ENCODE peak calls at places on chromosomes 12 and 14, in seven cellular contexts. I is kidney epithelial cell, F is heart right ventricle, J is prostate gland, X is GM23338, R is tibial nerve, W is ascending aorta. C is an unnamed sample. For H3K36me3, the result is how much of the 10 kb centered on the place peaks cover.

GRCh38 chr14:106691601-106692291 is 1165.4 kb downstream of the TMEM121 start:
- DNase-seq in X (peak), F (peak), I (no peak), R (no peak), J (no peak), W (no peak), C (no peak)

GRCh38 chr12:105359840-105360239 is 29.3 kb downstream of the C12orf75 start:
- DNase-seq in J (no peak), W (no peak), R (no peak), F (no peak), I (no peak), X (no peak), C (no peak)

GRCh38 chr12:52611080-52611468 is 7.3 kb downstream of the KRT73 start:
- DNase-seq in J (no peak), F (no peak), X (no peak), R (no peak), W (no peak), I (no peak), C (no peak)

GRCh38 chr12:121657305-121658008 is 12.0 kb downstream of the MORN3 start:
- DNase-seq in R (no peak), X (no peak), I (no peak), W (no peak), J (no peak), F (no peak), C (no peak)

GRCh38 chr12:107225626-107226025 is 132.3 kb upstream of the CRY1 start:
- DNase-seq in W (no peak), X (peak), F (no peak), I (no peak), R (no peak), J (no peak), C (no peak)

GRCh38 chr14:91774138-91775096 is 42.5 kb upstream of the CATSPERB start:
- DNase-seq in W (no peak), F (no peak), J (no peak), I (no peak), X (no peak), R (no peak), C (no peak)

GRCh38 chr12:131681257-131681620 is 29.7 kb upstream of the SFSWAP start:
- DNase-seq in R (no peak), X (no peak), W (peak), F (no peak), J (no peak), I (no peak), C (no peak)

GRCh38 chr14:60616326-60617044 is 32.8 kb downstream of the SIX1 start:
- DNase-seq in J (peak), F (no peak), I (no peak), X (peak), R (no peak), W (no peak), C (no peak)

GRCh38 chr12:110373025-110373876 is 30.3 kb downstream of the ANAPC7 start:
- DNase-seq in R (no peak), I (no peak), W (no peak), J (peak), F (peak), X (no peak), C (peak)

GRCh38 chr12:114697741-114698565 is 14.0 kb upstream of the TBX3 start:
- DNase-seq in R (no peak), X (no peak), J (no peak), F (no peak), W (no peak), I (no peak), C (no peak)

GRCh38 chr14:105876829-105877228 is 350.4 kb downstream of the TMEM121 start:
- DNase-seq in W (no peak), I (no peak), X (no peak), R (peak), F (no peak), J (no peak), C (no peak)

GRCh38 chr14:104368751-104369100 is 210.8 kb upstream of the C14orf180 start:
- DNase-seq in F (no peak), W (no peak), X (no peak), I (no peak), J (no peak), R (no peak), C (no peak)

GRCh38 chr12:46462641-46463355 is 90.2 kb upstream of the SLC38A2 start:
- DNase-seq in X (no peak), R (no peak), J (no peak), I (no peak), W (no peak), F (no peak), C (no peak)

GRCh38 chr12:63994704-63995103 is 150.2 kb downstream of the SRGAP1 start:
- DNase-seq in I (no peak), X (no peak), J (no peak), R (no peak), W (no peak), F (no peak), C (no peak)

GRCh38 chr12:32115404-32116104 is 8.9 kb downstream of the BICD1 start:
- DNase-seq in J (peak), X (no peak), I (peak), R (peak), F (peak), W (peak), C (peak)

GRCh38 chr12:42468341-42468821 is 121.2 kb downstream of the PRICKLE1 start:
- DNase-seq in I (no peak), F (peak), R (no peak), W (no peak), X (no peak), J (no peak), C (no peak)

GRCh38 chr12:109720152-109720855 is 6.7 kb downstream of the FAM222A start:
- DNase-seq in R (no peak), W (no peak), F (peak), J (no peak), X (no peak), I (no peak), C (no peak)

GRCh38 chr12:7959278-7960063 is 23.5 kb upstream of the SLC2A3 start:
- DNase-seq in X (peak), I (no peak), W (no peak), R (no peak), J (no peak), F (no peak), C (no peak)

GRCh38 chr14:23582906-23583760 is 4.5 kb upstream of the JPH4 start:
- DNase-seq in X (no peak), F (no peak), J (no peak), R (no peak), W (no peak), I (no peak), C (no peak)

GRCh38 chr12:105013892-105014291 is 27.8 kb downstream of the NOPCHAP1 start:
- DNase-seq in I (peak), J (no peak), W (no peak), F (no peak), X (no peak), R (no peak), C (no peak)

GRCh38 chr14:22549981-22550670 is 38.9 kb downstream of the DAD1 start:
- DNase-seq in W (peak), J (no peak), I (no peak), R (no peak), F (no peak), X (peak), C (no peak)

GRCh38 chr12:53170245-53170644 is 10.3 kb upstream of the ZNF740 start:
- DNase-seq in R (no peak), I (no peak), W (peak), J (no peak), F (no peak), X (no peak), C (no peak)

GRCh38 chr12:16955083-16955657 is 349.2 kb upstream of the LMO3 start:
- DNase-seq in F (no peak), J (no peak), X (no peak), R (no peak), I (peak), W (no peak), C (no peak)

GRCh38 chr12:47014474-47014873 is 64.9 kb upstream of the PCED1B start:
- DNase-seq in F (no peak), I (no peak), X (no peak), J (no peak), W (no peak), R (no peak), C (no peak)

GRCh38 chr14:88823968-88824313 is 510 bp upstream of the TTC8 start:
- DNase-seq in W (no peak), I (no peak), R (no peak), X (no peak), J (no peak), F (no peak), C (no peak)

GRCh38 chr12:52248541-52249035 is 15.5 kb downstream of the KRT7 start:
- DNase-seq in W (peak), R (no peak), F (no peak), I (no peak), X (no peak), J (no peak), C (no peak)

GRCh38 chr12:113467514-113468364 is 3.9 kb downstream of the LHX5 start:
- DNase-seq in X (peak), F (no peak), I (no peak), W (no peak), J (no peak), R (no peak), C (no peak)

GRCh38 chr14:77305696-77306095 is 15.0 kb downstream of the POMT2 start:
- DNase-seq in F (no peak), X (no peak), J (no peak), R (no peak), W (no peak), I (no peak), C (no peak)

GRCh38 chr12:84817297-84817696 is 95.3 kb downstream of the SLC6A15 start:
- DNase-seq in R (no peak), W (no peak), X (no peak), J (no peak), I (no peak), F (no peak), C (no peak)

GRCh38 chr14:102344084-102344483 is 18.6 kb downstream of the CINP start:
- DNase-seq in F (no peak), I (no peak), J (no peak), R (no peak), W (no peak), X (no peak), C (no peak)

GRCh38 chr14:102342238-102342637 is 20.5 kb downstream of the CINP start:
- DNase-seq in I (no peak), J (no peak), W (no peak), R (no peak), X (no peak), F (no peak), C (no peak)

GRCh38 chr14:102346645-102347044 is 16.0 kb downstream of the CINP start:
- DNase-seq in I (no peak), X (no peak), R (no peak), F (no peak), J (no peak), W (no peak), C (no peak)

GRCh38 chr14:102344485-102344884 is 18.2 kb downstream of the CINP start:
- DNase-seq in F (no peak), J (no peak), X (no peak), I (no peak), R (no peak), W (no peak), C (no peak)

GRCh38 chr14:102345232-102345631 is 17.5 kb downstream of the CINP start:
- DNase-seq in I (no peak), R (no peak), F (no peak), J (no peak), X (no peak), W (no peak), C (no peak)
- H3K36me3 ChIP-seq in I (under half), R (under half), F (half or more), J (under half), X (under half), W (half or more), C (under half)

GRCh38 chr14:99506269-99506668 is 25.1 kb downstream of the CCNK start:
- DNase-seq in J (no peak), X (no peak), W (peak), R (no peak), I (no peak), F (no peak), C (no peak)
- H3K36me3 ChIP-seq in J (under half), X (under half), W (half or more), R (under half), I (under half), F (half or more), C (under half)

GRCh38 chr12:56256326-56256960 is 1.7 kb downstream of the ANKRD52 start:
- DNase-seq in X (peak), J (no peak), R (no peak), F (no peak), I (no peak), W (no peak), C (no peak)
- H3K36me3 ChIP-seq in X (under half), J (under half), R (under half), F (half or more), I (under half), W (under half), C (under half)

DNA sequence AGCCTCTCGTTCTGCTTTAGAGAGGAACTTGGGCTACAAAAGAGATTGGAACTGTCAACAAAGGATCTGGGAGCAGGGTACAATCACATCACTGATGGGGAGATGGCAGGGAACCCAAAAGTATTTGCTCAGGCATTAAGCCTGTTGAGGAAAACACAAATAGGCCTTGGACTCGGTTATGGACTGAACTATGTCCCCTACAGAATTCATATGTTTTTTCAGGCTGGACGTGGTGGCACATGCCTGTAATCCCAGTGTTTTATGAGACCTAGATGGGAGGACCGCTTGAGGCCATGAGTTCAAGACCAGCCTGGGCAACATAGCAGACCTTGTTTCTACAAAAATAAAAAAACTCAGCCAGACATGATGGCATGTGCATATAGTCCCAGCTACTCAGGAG is 13.9 kb downstream of the DDX23 start:
- DNase-seq in F (no peak), I (no peak), J (no peak), W (no peak), X (no peak), R (no peak), C (no peak)
- H3K36me3 ChIP-seq in F (half or more), I (under half), J (half or more), W (half or more), X (half or more), R (under half), C (under half)

GRCh38 chr14:36402867-36403266 is 82.4 kb upstream of the MBIP start:
- DNase-seq in J (no peak), R (no peak), X (peak), I (no peak), F (no peak), W (no peak), C (no peak)

GRCh38 chr14:36408388-36408787 is 88.0 kb upstream of the MBIP start:
- DNase-seq in J (no peak), I (no peak), R (no peak), F (no peak), X (peak), W (no peak), C (no peak)

GRCh38 chr14:36405589-36406274 is 85.3 kb upstream of the MBIP start:
- DNase-seq in F (no peak), W (no peak), X (no peak), I (no peak), R (no peak), J (no peak), C (no peak)
- H3K36me3 ChIP-seq in F (under half), W (under half), X (under half), I (under half), R (under half), J (under half), C (under half)

GRCh38 chr14:50806241-50806933 is 24.6 kb downstream of the NIN start:
- DNase-seq in X (no peak), R (no peak), J (no peak), W (no peak), I (no peak), F (no peak), C (no peak)
- H3K36me3 ChIP-seq in X (under half), R (under half), J (under half), W (under half), I (under half), F (under half), C (under half)

DNA sequence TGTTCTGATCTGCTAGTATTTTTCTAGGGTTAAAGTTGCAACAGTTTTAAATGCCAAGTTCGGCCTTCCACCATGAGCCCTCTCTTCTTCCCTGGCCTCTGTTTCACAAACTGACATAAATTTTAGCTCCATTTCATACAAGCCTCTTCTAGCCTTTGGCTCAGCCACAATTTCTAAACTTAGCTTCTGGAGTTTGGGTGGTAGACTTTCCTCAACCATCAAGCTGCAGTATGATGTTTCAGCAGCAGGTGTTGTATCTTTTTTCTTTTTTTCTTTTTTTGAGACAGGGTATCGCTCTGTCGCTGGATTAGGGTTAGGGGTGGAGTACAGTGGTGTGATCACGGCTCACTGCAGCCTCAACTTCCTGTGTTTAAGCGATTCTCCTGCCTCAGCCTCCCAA is 29.4 kb downstream of the SETD3 start:
- DNase-seq in X (no peak), I (no peak), F (no peak), W (no peak), R (no peak), J (no peak), C (no peak)
- H3K36me3 ChIP-seq in X (under half), I (under half), F (half or more), W (half or more), R (under half), J (under half), C (under half)

GRCh38 chr12:111642681-111643427 is 42.9 kb downstream of the BRAP start:
- DNase-seq in R (no peak), J (no peak), X (no peak), F (no peak), W (no peak), I (no peak), C (no peak)

GRCh38 chr12:111645433-111645832 is 40.3 kb downstream of the BRAP start:
- DNase-seq in I (peak), W (no peak), F (no peak), J (no peak), R (no peak), X (no peak), C (no peak)

GRCh38 chr12:111640498-111640897 is 41.4 kb upstream of the ATXN2 start:
- DNase-seq in I (no peak), J (no peak), X (no peak), R (no peak), F (no peak), W (no peak), C (no peak)

GRCh38 chr12:111638576-111638975 is 39.5 kb upstream of the ATXN2 start:
- DNase-seq in J (no peak), W (no peak), X (no peak), R (no peak), I (no peak), F (no peak), C (no peak)

GRCh38 chr12:111643428-111643826 is 42.3 kb downstream of the BRAP start:
- DNase-seq in X (no peak), F (peak), W (no peak), J (peak), I (no peak), R (no peak), C (no peak)
- H3K36me3 ChIP-seq in X (under half), F (half or more), W (under half), J (under half), I (under half), R (under half), C (under half)

C was measured in uterus.